ENCODE peak calls at places on chromosomes 3 and 15, in seven cellular contexts. M, O, I, S, H, G and W are unnamed samples.

GRCh38 chr3:147408180-147409105 is 722 bp upstream of the ZIC1 start:
- DNase-seq in M (peak; percentile 42), O (no peak), I (no peak), S (no peak), H (no peak), G (peak; percentile 65), W (no peak)

GRCh38 chr3:9098716-9099675 is 135.7 kb upstream of the RAD18 start:
- DNase-seq in M (no peak), O (no peak), I (peak; percentile 72), S (peak; percentile 36), H (peak; percentile 20), G (no peak), W (no peak)

GRCh38 chr3:67654099-67654831 is at the start of gene SUCLG2:
- DNase-seq in M (peak; percentile 74), O (peak; percentile 68), I (peak; percentile 60), S (peak; percentile 75), H (peak; percentile 57), G (peak; percentile 87), W (peak; percentile 63)

GRCh38 chr15:43920815-43921214 is 94.0 kb downstream of the WDR76 start:
- DNase-seq in M (no peak), O (no peak), I (no peak), S (peak; percentile 58), H (no peak), G (peak; percentile 17), W (no peak)

GRCh38 chr3:124878561-124879394 is 8.4 kb downstream of the ITGB5 start:
- DNase-seq in M (peak; percentile 99), O (peak; percentile 68), I (peak; percentile 98), S (no peak), H (peak; percentile 97), G (no peak), W (peak; percentile 93)

GRCh38 chr3:150734795-150735119 is 28.2 kb downstream of the SIAH2 start:
- DNase-seq in M (no peak), O (no peak), I (no peak), S (no peak), H (no peak), G (no peak), W (no peak)

GRCh38 chr3:66178206-66178605 is 42.6 kb upstream of the SLC25A26 start:
- DNase-seq in M (no peak), O (no peak), I (no peak), S (no peak), H (no peak), G (no peak), W (no peak)

GRCh38 chr15:75234191-75234810 is 23.8 kb upstream of the GOLGA6C start:
- DNase-seq in M (no peak), O (no peak), I (no peak), S (no peak), H (no peak), G (peak; percentile 1), W (no peak)